ENCODE peak calls at places on chromosome 11, in four cellular contexts. C is midbrain, K is type B pancreatic cell, Z is cardiac muscle cell. W is an unnamed sample.

GRCh38 chr11:27456802-27457329 is 15.7 kb downstream of the LGR4 start:
- DNase-seq in C (no peak), K (no peak), Z (no peak), W (no peak)

GRCh38 chr11:62033191-62034044 is 66.0 kb upstream of the FTH1 start:
- DNase-seq in C (no peak), K (no peak), Z (no peak), W (no peak)

GRCh38 chr11:62208785-62209144 is 292 bp downstream of the SCGB2A1 start:
- DNase-seq in C (no peak), K (no peak), Z (no peak), W (no peak)

GRCh38 chr11:67311556-67312082 is 8.3 kb downstream of the SSH3 start:
- DNase-seq in C (no peak), K (no peak), Z (no peak), W (peak; percentile 69)

GRCh38 chr11:64802370-64803162 is 448 bp downstream of the MAP4K2 start:
- DNase-seq in C (no peak), K (no peak), Z (no peak), W (no peak)

GRCh38 chr11:45609902-45610301 is 55.5 kb downstream of the CHST1 start:
- DNase-seq in C (no peak), K (no peak), Z (no peak), W (no peak)

GRCh38 chr11:71324788-71325417 is 72.5 kb upstream of the SHANK2 start:
- DNase-seq in C (no peak), K (no peak), Z (no peak), W (peak; percentile 74)

GRCh38 chr11:131033151-131033651 is 116.9 kb upstream of the SNX19 start:
- DNase-seq in C (no peak), K (no peak), Z (peak; percentile 87), W (no peak)

GRCh38 chr11:17812286-17813187 is 78.0 kb downstream of the KCNC1 start:
- DNase-seq in C (no peak), K (no peak), Z (no peak), W (no peak)

W was measured in mesenteric fat pad.